ENCODE peak calls at places on chromosome 18, in seven cellular contexts. G is GM12878, Q is SK-N-SH, Y is GM12892, K is K562, P is H1, C is HepG2. S is an unnamed sample.

GRCh38 chr18:34322365-34323289 is 97.9 kb upstream of the NOL4 start:
- DNase-seq in Q (peak; percentile 36), Y (no peak), C (peak; percentile 59), G (peak; percentile 59), K (no peak), P (peak; percentile 77), S (no peak)

GRCh38 chr18:48803518-48803917 is 147.2 kb downstream of the SMAD7 start:
- DNase-seq in G (no peak), P (peak; percentile 37), K (peak; percentile 34), C (no peak), Y (no peak), Q (no peak), S (no peak)

GRCh38 chr18:5980721-5981120 is 85.4 kb upstream of the TMEM200C start:
- DNase-seq in Q (no peak), Y (no peak), G (no peak), C (no peak), P (peak; percentile 41), K (no peak), S (no peak)

GRCh38 chr18:79401494-79402208 is 5.9 kb downstream of the NFATC1 start:
- DNase-seq in K (no peak), C (no peak), P (no peak), Q (no peak), Y (no peak), G (no peak), S (no peak)

GRCh38 chr18:3848316-3848715 is 398.3 kb downstream of the TGIF1 start:
- DNase-seq in C (no peak), Q (no peak), P (no peak), K (no peak), Y (no peak), G (no peak), S (no peak)

GRCh38 chr18:27750014-27750413 is 426.9 kb downstream of the CDH2 start:
- DNase-seq in K (no peak), P (peak; percentile 67), Q (peak; percentile 34), Y (no peak), G (no peak), C (peak; percentile 16), S (no peak)

GRCh38 chr18:32920796-32921787 is 148.3 kb upstream of the KLHL14 start:
- DNase-seq in C (peak; percentile 70), Q (no peak), Y (no peak), P (no peak), K (no peak), G (no peak), S (no peak)

GRCh38 chr18:5294113-5294617 is 1.4 kb downstream of the ZBTB14 start:
- DNase-seq in C (no peak), Q (peak; percentile 6), Y (peak; percentile 12), G (no peak), K (no peak), P (no peak), S (peak; percentile 22)

GRCh38 chr18:42915240-42915791 is 200.2 kb downstream of the RIT2 start:
- DNase-seq in C (no peak), K (no peak), G (no peak), Y (no peak), P (no peak), Q (no peak), S (no peak)

GRCh38 chr18:63376493-63377053 is 9.6 kb upstream of the KDSR start:
- DNase-seq in C (no peak), P (no peak), Y (no peak), G (no peak), Q (no peak), K (no peak), S (no peak)

GRCh38 chr18:2776596-2776995 is 70.2 kb upstream of the EMILIN2 start:
- DNase-seq in G (no peak), Q (no peak), K (no peak), P (no peak), Y (no peak), C (no peak), S (no peak)

GRCh38 chr18:58241877-58242276 is 197.9 kb downstream of the NEDD4L start:
- DNase-seq in K (no peak), P (no peak), C (no peak), G (no peak), Q (no peak), Y (no peak), S (no peak)

GRCh38 chr18:5895886-5896740 is 791 bp upstream of the TMEM200C start:
- DNase-seq in C (no peak), Y (peak; percentile 23), K (no peak), G (no peak), Q (peak; percentile 72), P (peak; percentile 80), S (no peak)

GRCh38 chr18:44916429-44917183 is 235.9 kb downstream of the SETBP1 start:
- DNase-seq in Y (no peak), P (no peak), C (no peak), G (no peak), Q (no peak), K (no peak), S (no peak)

GRCh38 chr18:60872434-60872833 is 460.8 kb upstream of the CDH20 start:
- DNase-seq in C (no peak), K (no peak), P (no peak), Q (no peak), G (no peak), Y (no peak), S (no peak)

GRCh38 chr18:3773303-3773702 is 323.3 kb downstream of the TGIF1 start:
- DNase-seq in Y (no peak), C (no peak), G (no peak), K (no peak), Q (no peak), P (no peak), S (no peak)

GRCh38 chr18:23617412-23618009 is 31.2 kb upstream of the NPC1 start:
- DNase-seq in C (no peak), P (no peak), G (peak; percentile 65), Q (no peak), K (no peak), Y (no peak), S (no peak)

GRCh38 chr18:50982802-50983179 is 15.0 kb downstream of the ELAC1 start:
- DNase-seq in G (no peak), P (no peak), Y (no peak), C (no peak), K (no peak), Q (no peak), S (no peak)

GRCh38 chr18:68494802-68495560 is 219.9 kb downstream of the TMX3 start:
- DNase-seq in G (no peak), Y (no peak), K (no peak), Q (no peak), C (no peak), P (no peak), S (no peak)

GRCh38 chr18:45916302-45916701 is 50.8 kb downstream of the EPG5 start:
- DNase-seq in Q (no peak), C (peak; percentile 4), Y (peak; percentile 8), K (peak; percentile 16), G (no peak), P (no peak), S (no peak)

GRCh38 chr18:47754311-47755101 is 176.0 kb downstream of the SMAD2 start:
- DNase-seq in Y (peak; percentile 53), P (peak; percentile 100), G (no peak), Q (peak; percentile 84), K (peak; percentile 73), C (peak; percentile 23), S (peak; percentile 64)

GRCh38 chr18:70431203-70431624 is 142.4 kb downstream of the SOCS6 start:
- DNase-seq in C (peak; percentile 98), P (no peak), G (no peak), Y (no peak), K (no peak), Q (no peak), S (no peak)

GRCh38 chr18:65946777-65947176 is 196.0 kb downstream of the CDH7 start:
- DNase-seq in Q (no peak), P (no peak), C (no peak), G (no peak), Y (no peak), K (no peak), S (no peak)

GRCh38 chr18:21739604-21740473 is 753 bp upstream of the MIB1 start:
- DNase-seq in K (peak; percentile 41), G (no peak), P (no peak), Q (peak; percentile 16), C (no peak), Y (no peak), S (no peak)

GRCh38 chr18:62586148-62586774 is 63.4 kb downstream of the ZCCHC2 start:
- DNase-seq in Q (peak; percentile 86), K (peak; percentile 78), P (peak; percentile 89), C (peak; percentile 29), G (peak; percentile 34), Y (peak; percentile 75), S (peak; percentile 70)

GRCh38 chr18:31603335-31603734 is 11.7 kb downstream of the TTR start:
- DNase-seq in P (no peak), Y (no peak), C (no peak), K (no peak), Q (no peak), G (no peak), S (no peak)
- TF ChIP-seq TAF1 in P (no peak), Y (no peak), C (no peak), K (no peak), Q (no peak), G (no peak), S (no peak)

GRCh38 chr18:25234363-25234639 is 117.7 kb downstream of the ZNF521 start:
- DNase-seq in Y (no peak), G (no peak), K (no peak), P (no peak), C (no peak), Q (no peak), S (no peak)
- TF ChIP-seq TAF1 in Y (no peak), G (no peak), K (no peak), P (no peak), C (no peak), Q (no peak), S (no peak)

GRCh38 chr18:76453057-76453561 is 41.9 kb downstream of the ZNF516 start:
- DNase-seq in P (no peak), C (no peak), Q (no peak), G (no peak), Y (no peak), K (no peak), S (no peak)

GRCh38 chr18:76450912-76451421 is 44.1 kb downstream of the ZNF516 start:
- DNase-seq in Y (no peak), G (peak; percentile 37), Q (peak; percentile 91), P (peak; percentile 52), K (no peak), C (no peak), S (no peak)

GRCh38 chr18:76450452-76450851 is 44.6 kb downstream of the ZNF516 start:
- DNase-seq in Y (no peak), P (peak; percentile 39), Q (no peak), K (no peak), G (no peak), C (no peak), S (no peak)

GRCh38 chr18:76452357-76452756 is 42.7 kb downstream of the ZNF516 start:
- DNase-seq in K (no peak), P (no peak), C (no peak), G (no peak), Y (no peak), Q (no peak), S (no peak)

GRCh38 chr18:76451475-76452331 is 43.3 kb downstream of the ZNF516 start:
- DNase-seq in C (no peak), K (no peak), Q (no peak), Y (no peak), P (peak; percentile 43), G (no peak), S (no peak)
- TF ChIP-seq TAF1 in C (no peak), K (no peak), Q (no peak), Y (no peak), P (no peak), G (no peak), S (no peak)

DNA sequence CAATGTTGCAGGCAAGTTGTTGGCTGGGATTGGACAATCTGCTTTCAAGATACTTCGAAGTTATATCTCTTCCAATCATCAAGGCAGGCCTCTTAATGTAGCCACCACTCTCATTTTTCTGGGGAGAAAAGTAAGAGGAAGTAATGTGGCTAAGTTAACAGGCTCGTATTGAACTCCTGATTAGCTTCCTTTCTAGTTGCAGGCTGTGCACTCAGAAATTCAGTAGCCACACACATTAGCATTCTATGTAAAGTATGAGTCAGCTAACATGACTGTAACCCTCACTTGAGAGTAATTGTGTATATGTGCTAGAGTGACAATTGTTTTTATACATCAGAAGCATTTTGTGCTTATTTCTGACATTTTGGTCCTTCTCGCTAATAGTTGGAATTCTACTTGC is 3.3 kb downstream of the TWSG1 start:
- DNase-seq in Q (no peak), Y (no peak), C (no peak), G (peak; percentile 59), P (no peak), K (no peak), S (no peak)
- TF ChIP-seq TAF1 in Q (no peak), Y (no peak), C (no peak), G (no peak), P (no peak), K (no peak), S (no peak)